ENCODE peak calls at places on chromosomes 4 and X, in eight cellular contexts. L, E, Q, G, J, S, I and H are unnamed samples.

GRCh38 chr4:167282171-167282864 is 48.0 kb upstream of the SPOCK3 start:
- DNase-seq in L (no peak), E (no peak), Q (no peak), G (no peak), J (no peak), S (no peak), I (no peak), H (no peak)

GRCh38 chrX:22760513-22761057 is 239.2 kb upstream of the DDX53 start:
- DNase-seq in L (no peak), E (no peak), Q (no peak), G (no peak), J (no peak), S (no peak), I (no peak), H (peak; percentile 11)

GRCh38 chr4:3767569-3768288 is 1.5 kb downstream of the ADRA2C start:
- DNase-seq in L (peak; percentile 4), E (no peak), Q (peak; percentile 71), G (peak; percentile 8), J (no peak), S (no peak), I (peak; percentile 12), H (peak; percentile 69)

GRCh38 chrX:120560405-120560841 is 339 bp downstream of the CUL4B start:
- DNase-seq in L (peak; percentile 52), E (no peak), Q (peak; percentile 11), G (peak; percentile 37), J (no peak), S (no peak), I (peak; percentile 55), H (no peak)

GRCh38 chr4:53591372-53591892 is at the start of gene LNX1:
- DNase-seq in L (no peak), E (no peak), Q (peak; percentile 93), G (no peak), J (no peak), S (no peak), I (no peak), H (peak; percentile 85)

GRCh38 chrX:115602729-115603389 is 41.9 kb downstream of the PLS3 start:
- DNase-seq in L (no peak), E (no peak), Q (no peak), G (no peak), J (no peak), S (no peak), I (no peak), H (no peak)

GRCh38 chrX:47235691-47236103 is 2.9 kb downstream of the USP11 start:
- DNase-seq in L (no peak), E (no peak), Q (no peak), G (no peak), J (no peak), S (no peak), I (no peak), H (no peak)

GRCh38 chr4:40337081-40337480 is 1.9 kb downstream of the CHRNA9 start:
- DNase-seq in L (no peak), E (no peak), Q (no peak), G (no peak), J (no peak), S (no peak), I (no peak), H (no peak)

GRCh38 chr4:182307746-182308145 is 64.5 kb downstream of the TENM3 start:
- DNase-seq in L (no peak), E (peak; percentile 98), Q (no peak), G (no peak), J (no peak), S (no peak), I (no peak), H (no peak)

GRCh38 chrX:14675500-14675899 is 146.2 kb downstream of the GLRA2 start:
- DNase-seq in L (no peak), E (no peak), Q (no peak), G (no peak), J (no peak), S (no peak), I (no peak), H (no peak)

GRCh38 chr4:23533859-23534258 is 356.0 kb downstream of the PPARGC1A start:
- DNase-seq in L (no peak), E (no peak), Q (no peak), G (no peak), J (no peak), S (no peak), I (no peak), H (no peak)

GRCh38 chr4:21470531-21470930 is 478.0 kb downstream of the KCNIP4 start:
- DNase-seq in L (no peak), E (no peak), Q (no peak), G (no peak), J (peak; percentile 12), S (no peak), I (peak; percentile 51), H (no peak)

GRCh38 chr4:119666653-119667091 is 38.1 kb upstream of the PDE5A start:
- DNase-seq in L (no peak), E (no peak), Q (no peak), G (no peak), J (no peak), S (no peak), I (no peak), H (no peak)

GRCh38 chrX:10051866-10052265 is 84.7 kb downstream of the CLDN34 start:
- DNase-seq in L (no peak), E (no peak), Q (no peak), G (no peak), J (no peak), S (no peak), I (no peak), H (no peak)

GRCh38 chr4:124262211-124263179 is 450.0 kb downstream of the ANKRD50 start:
- DNase-seq in L (peak; percentile 73), E (peak; percentile 38), Q (peak; percentile 43), G (peak; percentile 37), J (peak; percentile 57), S (peak; percentile 42), I (peak; percentile 87), H (peak; percentile 66)

GRCh38 chr4:70873216-70873615 is 29.0 kb upstream of the MOB1B start:
- DNase-seq in L (no peak), E (no peak), Q (no peak), G (no peak), J (no peak), S (no peak), I (no peak), H (no peak)

GRCh38 chrX:21734175-21734574 is 23.7 kb downstream of the SMPX start:
- DNase-seq in L (no peak), E (no peak), Q (no peak), G (no peak), J (no peak), S (no peak), I (no peak), H (no peak)

GRCh38 chrX:110180176-110180927 is 137.5 kb downstream of the AMMECR1 start:
- DNase-seq in L (no peak), E (no peak), Q (no peak), G (no peak), J (no peak), S (no peak), I (peak; percentile 79), H (no peak)